ENCODE peak calls at places on chromosome 4, in ten cellular contexts. One of them, this sample, is unnamed.

GRCh38 chr4:24722026-24722568 is 73.3 kb upstream of the SOD3 start:
- DNase-seq in HCT116: no peak
- DNase-seq in H1: peak; percentile 4
- DNase-seq in tibial nerve: no peak
- DNase-seq in lower leg skin: no peak
- DNase-seq in ovary: no peak
- DNase-seq in NB4: peak; percentile 8
- DNase-seq in GM12892: no peak
- DNase-seq in IMR-90: no peak
- DNase-seq in transverse colon: no peak
- DNase-seq in this sample: peak; percentile 4

GRCh38 chr4:13403326-13403725 is 80.8 kb downstream of the RAB28 start:
- DNase-seq in HCT116: no peak
- DNase-seq in tibial nerve: no peak
- DNase-seq in H1: no peak
- DNase-seq in NB4: no peak
- DNase-seq in lower leg skin: no peak
- DNase-seq in GM12892: no peak
- DNase-seq in ovary: no peak
- DNase-seq in IMR-90: no peak
- DNase-seq in transverse colon: no peak
- DNase-seq in this sample: no peak

GRCh38 chr4:118276551-118276950 is 76.3 kb downstream of the PRSS12 start:
- DNase-seq in GM12892: no peak
- DNase-seq in H1: no peak
- DNase-seq in NB4: no peak
- DNase-seq in lower leg skin: no peak
- DNase-seq in HCT116: no peak
- DNase-seq in IMR-90: no peak
- DNase-seq in transverse colon: no peak
- DNase-seq in tibial nerve: no peak
- DNase-seq in ovary: no peak
- DNase-seq in this sample: no peak

GRCh38 chr4:148376151-148376550 is 66.1 kb downstream of the NR3C2 start:
- DNase-seq in GM12892: no peak
- DNase-seq in H1: no peak
- DNase-seq in ovary: peak; percentile 39
- DNase-seq in IMR-90: peak; percentile 62
- DNase-seq in transverse colon: peak; percentile 72
- DNase-seq in HCT116: peak; percentile 45
- DNase-seq in tibial nerve: peak; percentile 15
- DNase-seq in NB4: no peak
- DNase-seq in lower leg skin: no peak
- DNase-seq in this sample: no peak

GRCh38 chr4:109294006-109294405 is 8.5 kb downstream of the COL25A1 start:
- DNase-seq in tibial nerve: no peak
- DNase-seq in GM12892: no peak
- DNase-seq in ovary: no peak
- DNase-seq in NB4: peak; percentile 58
- DNase-seq in IMR-90: no peak
- DNase-seq in H1: no peak
- DNase-seq in transverse colon: no peak
- DNase-seq in HCT116: peak; percentile 21
- DNase-seq in lower leg skin: no peak
- DNase-seq in this sample: peak; percentile 40

GRCh38 chr4:38071801-38072567 is 111.8 kb downstream of the PTTG2 start:
- DNase-seq in tibial nerve: no peak
- DNase-seq in HCT116: no peak
- DNase-seq in ovary: no peak
- DNase-seq in transverse colon: no peak
- DNase-seq in lower leg skin: no peak
- DNase-seq in NB4: peak; percentile 100
- DNase-seq in GM12892: no peak
- DNase-seq in IMR-90: peak; percentile 44
- DNase-seq in H1: no peak
- DNase-seq in this sample: peak; percentile 49

GRCh38 chr4:157005193-157005592 is 33.6 kb upstream of the PDGFC start:
- DNase-seq in tibial nerve: no peak
- DNase-seq in lower leg skin: no peak
- DNase-seq in NB4: no peak
- DNase-seq in transverse colon: no peak
- DNase-seq in ovary: no peak
- DNase-seq in H1: no peak
- DNase-seq in IMR-90: no peak
- DNase-seq in GM12892: no peak
- DNase-seq in HCT116: no peak
- DNase-seq in this sample: no peak

GRCh38 chr4:950136-951020 is 18.1 kb downstream of the TMEM175 start:
- DNase-seq in IMR-90: no peak
- DNase-seq in ovary: no peak
- DNase-seq in H1: no peak
- DNase-seq in transverse colon: no peak
- DNase-seq in tibial nerve: no peak
- DNase-seq in HCT116: no peak
- DNase-seq in lower leg skin: peak; percentile 75
- DNase-seq in GM12892: peak; percentile 14
- DNase-seq in NB4: no peak
- DNase-seq in this sample: no peak

GRCh38 chr4:152780267-152780811 is 585 bp downstream of the ARFIP1 start:
- DNase-seq in transverse colon: no peak
- DNase-seq in H1: no peak
- DNase-seq in ovary: no peak
- DNase-seq in GM12892: no peak
- DNase-seq in NB4: no peak
- DNase-seq in tibial nerve: no peak
- DNase-seq in HCT116: no peak
- DNase-seq in lower leg skin: no peak
- DNase-seq in IMR-90: peak; percentile 22
- DNase-seq in this sample: no peak

GRCh38 chr4:155875878-155876277 is 9.8 kb upstream of the ASIC5 start:
- DNase-seq in transverse colon: no peak
- DNase-seq in GM12892: no peak
- DNase-seq in HCT116: no peak
- DNase-seq in H1: no peak
- DNase-seq in ovary: no peak
- DNase-seq in NB4: no peak
- DNase-seq in IMR-90: no peak
- DNase-seq in tibial nerve: no peak
- DNase-seq in lower leg skin: no peak
- DNase-seq in this sample: no peak

GRCh38 chr4:27055226-27055760 is 194.7 kb downstream of the STIM2 start:
- DNase-seq in HCT116: no peak
- DNase-seq in IMR-90: no peak
- DNase-seq in NB4: no peak
- DNase-seq in tibial nerve: no peak
- DNase-seq in ovary: no peak
- DNase-seq in GM12892: no peak
- DNase-seq in transverse colon: no peak
- DNase-seq in H1: no peak
- DNase-seq in lower leg skin: peak; percentile 20
- DNase-seq in this sample: no peak

GRCh38 chr4:176898791-176899190 is 106.1 kb upstream of the VEGFC start:
- DNase-seq in H1: no peak
- DNase-seq in tibial nerve: no peak
- DNase-seq in IMR-90: no peak
- DNase-seq in ovary: no peak
- DNase-seq in transverse colon: no peak
- DNase-seq in lower leg skin: no peak
- DNase-seq in HCT116: no peak
- DNase-seq in NB4: no peak
- DNase-seq in GM12892: no peak
- DNase-seq in this sample: no peak

GRCh38 chr4:8472166-8472688 is 31.6 kb downstream of the TRMT44 start:
- DNase-seq in H1: no peak
- DNase-seq in tibial nerve: no peak
- DNase-seq in NB4: no peak
- DNase-seq in GM12892: no peak
- DNase-seq in IMR-90: no peak
- DNase-seq in ovary: no peak
- DNase-seq in lower leg skin: no peak
- DNase-seq in HCT116: no peak
- DNase-seq in transverse colon: no peak
- DNase-seq in this sample: no peak

GRCh38 chr4:123559955-123560669 is 163.5 kb downstream of the SPRY1 start:
- DNase-seq in H1: no peak
- DNase-seq in lower leg skin: no peak
- DNase-seq in ovary: no peak
- DNase-seq in GM12892: no peak
- DNase-seq in transverse colon: no peak
- DNase-seq in HCT116: no peak
- DNase-seq in IMR-90: peak; percentile 61
- DNase-seq in NB4: no peak
- DNase-seq in tibial nerve: no peak
- DNase-seq in this sample: no peak

GRCh38 chr4:189124149-189124758 is 816.4 kb upstream of the FRG1 start:
- DNase-seq in ovary: peak; percentile 62
- DNase-seq in tibial nerve: no peak
- DNase-seq in GM12892: no peak
- DNase-seq in H1: no peak
- DNase-seq in IMR-90: peak; percentile 74
- DNase-seq in NB4: peak; percentile 26
- DNase-seq in lower leg skin: no peak
- DNase-seq in HCT116: peak; percentile 22
- DNase-seq in transverse colon: no peak
- DNase-seq in this sample: no peak

GRCh38 chr4:75940692-75941253 is at the start of gene NAAA:
- DNase-seq in HCT116: peak; percentile 51
- DNase-seq in transverse colon: peak; percentile 93
- DNase-seq in IMR-90: peak; percentile 65
- DNase-seq in H1: peak; percentile 92
- DNase-seq in lower leg skin: peak; percentile 97
- DNase-seq in ovary: peak; percentile 76
- DNase-seq in NB4: peak; percentile 82
- DNase-seq in tibial nerve: peak; percentile 71
- DNase-seq in GM12892: peak; percentile 65
- DNase-seq in this sample: peak; percentile 84
- TF ChIP-seq POLR2A in HCT116: no peak
- TF ChIP-seq POLR2A in transverse colon: peak; percentile 58
- TF ChIP-seq POLR2A in IMR-90: no peak
- TF ChIP-seq POLR2A in H1: peak; percentile 59
- TF ChIP-seq POLR2A in lower leg skin: no peak
- TF ChIP-seq POLR2A in ovary: no peak
- TF ChIP-seq POLR2A in NB4: no peak
- TF ChIP-seq POLR2A in tibial nerve: peak; percentile 36
- TF ChIP-seq POLR2A in GM12892: peak; percentile 51
- TF ChIP-seq POLR2A in this sample: no peak

DNA sequence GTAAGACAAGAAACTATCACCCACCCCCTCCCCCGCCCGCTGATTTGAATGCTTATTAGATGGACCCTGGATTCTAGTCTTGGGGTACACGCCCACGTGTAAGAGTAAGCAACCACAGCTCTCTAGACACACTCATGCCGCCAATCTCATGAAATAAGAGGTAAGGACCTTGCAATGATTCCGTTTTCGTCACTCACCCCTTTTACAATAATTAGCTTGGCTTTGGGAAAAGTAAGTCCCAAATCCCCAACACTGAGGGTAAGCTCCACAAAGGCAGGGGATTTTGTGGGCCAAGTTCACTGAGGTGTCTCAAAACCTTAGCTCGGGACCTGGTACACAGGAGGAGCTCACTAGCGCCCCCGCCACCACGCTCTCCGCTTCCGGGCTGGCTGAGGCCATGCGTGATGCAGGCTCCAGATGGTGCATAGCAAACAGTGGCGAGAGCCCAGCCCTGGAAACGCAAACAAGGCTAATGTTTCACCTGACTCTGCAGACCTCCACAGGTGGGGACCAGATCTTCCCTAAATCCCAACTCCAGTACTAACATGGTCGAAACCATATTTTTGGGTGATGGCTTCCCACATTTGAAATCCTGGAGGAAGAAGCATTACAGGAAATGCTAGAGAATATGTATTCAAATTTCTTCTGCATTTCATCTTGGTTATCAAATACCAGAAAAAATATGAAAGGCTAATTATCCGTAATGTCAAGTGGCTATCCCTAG is 4.1 kb downstream of the PLAC8 start:
- DNase-seq in NB4: peak; percentile 94
- DNase-seq in tibial nerve: peak; percentile 65
- DNase-seq in transverse colon: peak; percentile 94
- DNase-seq in GM12892: peak; percentile 44
- DNase-seq in HCT116: peak; percentile 40
- DNase-seq in lower leg skin: peak; percentile 96
- DNase-seq in IMR-90: peak; percentile 64
- DNase-seq in ovary: peak; percentile 85
- DNase-seq in H1: peak; percentile 84
- DNase-seq in this sample: peak; percentile 83
- TF ChIP-seq POLR2A in NB4: peak; percentile 43
- TF ChIP-seq POLR2A in tibial nerve: no peak
- TF ChIP-seq POLR2A in transverse colon: peak; percentile 45
- TF ChIP-seq POLR2A in GM12892: peak; percentile 48
- TF ChIP-seq POLR2A in HCT116: no peak
- TF ChIP-seq POLR2A in lower leg skin: no peak
- TF ChIP-seq POLR2A in IMR-90: no peak
- TF ChIP-seq POLR2A in ovary: no peak
- TF ChIP-seq POLR2A in H1: no peak
- TF ChIP-seq POLR2A in this sample: no peak

GRCh38 chr4:7103031-7103598 is 35.3 kb upstream of the GRPEL1 start:
- DNase-seq in tibial nerve: peak; percentile 92
- DNase-seq in H1: peak; percentile 91
- DNase-seq in lower leg skin: peak; percentile 97
- DNase-seq in HCT116: peak; percentile 60
- DNase-seq in NB4: peak; percentile 87
- DNase-seq in transverse colon: peak; percentile 93
- DNase-seq in IMR-90: peak; percentile 35
- DNase-seq in GM12892: peak; percentile 95
- DNase-seq in ovary: peak; percentile 92
- DNase-seq in this sample: peak; percentile 77
- TF ChIP-seq POLR2A in tibial nerve: peak; percentile 78
- TF ChIP-seq POLR2A in H1: peak; percentile 23
- TF ChIP-seq POLR2A in lower leg skin: peak; percentile 50
- TF ChIP-seq POLR2A in HCT116: peak; percentile 79
- TF ChIP-seq POLR2A in NB4: peak; percentile 61
- TF ChIP-seq POLR2A in transverse colon: peak; percentile 72
- TF ChIP-seq POLR2A in IMR-90: no peak
- TF ChIP-seq POLR2A in GM12892: peak; percentile 66
- TF ChIP-seq POLR2A in ovary: no peak
- TF ChIP-seq POLR2A in this sample: no peak

DNA sequence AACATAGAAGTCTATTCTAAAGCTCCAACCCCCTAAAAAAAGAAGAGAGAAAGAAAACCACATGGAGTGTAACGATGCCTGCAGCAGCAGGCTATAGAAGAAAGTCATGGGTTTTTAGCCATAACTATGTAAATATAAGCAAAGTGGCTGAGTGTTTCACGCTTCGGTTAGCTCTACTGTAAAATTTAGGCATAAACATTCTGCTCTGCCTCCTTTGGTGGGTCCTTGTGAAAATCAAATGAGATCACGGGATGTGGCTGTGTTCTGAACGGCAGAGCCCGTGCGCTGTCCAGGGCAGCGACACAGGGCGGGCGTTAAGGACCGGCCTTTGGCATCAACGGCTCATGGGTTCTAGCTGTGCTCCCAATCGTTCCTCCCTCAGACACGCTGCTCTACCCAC is 78.3 kb downstream of the IRF2 start:
- DNase-seq in tibial nerve: no peak
- DNase-seq in GM12892: peak; percentile 46
- DNase-seq in transverse colon: no peak
- DNase-seq in NB4: no peak
- DNase-seq in ovary: no peak
- DNase-seq in H1: no peak
- DNase-seq in HCT116: no peak
- DNase-seq in IMR-90: no peak
- DNase-seq in lower leg skin: peak; percentile 45
- DNase-seq in this sample: no peak
- TF ChIP-seq POLR2A in tibial nerve: no peak
- TF ChIP-seq POLR2A in GM12892: no peak
- TF ChIP-seq POLR2A in transverse colon: no peak
- TF ChIP-seq POLR2A in NB4: no peak
- TF ChIP-seq POLR2A in ovary: no peak
- TF ChIP-seq POLR2A in H1: no peak
- TF ChIP-seq POLR2A in HCT116: no peak
- TF ChIP-seq POLR2A in IMR-90: no peak
- TF ChIP-seq POLR2A in lower leg skin: no peak
- TF ChIP-seq POLR2A in this sample: no peak

This sample was measured in erythroblast.